ENCODE peak calls at places on chromosomes 2 and 18, in six cellular contexts. One of them, this sample, is unnamed.

GRCh38 chr2:236015171-236015570 is 153.0 kb downstream of the GBX2 start:
- DNase-seq in body of pancreas: no peak
- DNase-seq in neuronal stem cell: no peak
- DNase-seq in CD4-positive, alpha-beta memory T cell: no peak
- DNase-seq in esophagus squamous epithelium: no peak
- DNase-seq in stomach: no peak
- DNase-seq in this sample: no peak

GRCh38 chr18:33720133-33720532 is 142.1 kb downstream of the ASXL3 start:
- DNase-seq in CD4-positive, alpha-beta memory T cell: no peak
- DNase-seq in esophagus squamous epithelium: no peak
- DNase-seq in body of pancreas: no peak
- DNase-seq in neuronal stem cell: no peak
- DNase-seq in stomach: no peak
- DNase-seq in this sample: no peak

GRCh38 chr18:45687617-45688016 is 36.4 kb upstream of the SLC14A1 start:
- DNase-seq in body of pancreas: no peak
- DNase-seq in neuronal stem cell: no peak
- DNase-seq in stomach: no peak
- DNase-seq in esophagus squamous epithelium: no peak
- DNase-seq in CD4-positive, alpha-beta memory T cell: no peak
- DNase-seq in this sample: no peak

GRCh38 chr18:44974174-44974573 is 293.5 kb downstream of the SETBP1 start:
- DNase-seq in body of pancreas: no peak
- DNase-seq in esophagus squamous epithelium: no peak
- DNase-seq in CD4-positive, alpha-beta memory T cell: no peak
- DNase-seq in stomach: no peak
- DNase-seq in neuronal stem cell: no peak
- DNase-seq in this sample: no peak

GRCh38 chr2:233349005-233349998 is 5.0 kb upstream of the DGKD start:
- DNase-seq in CD4-positive, alpha-beta memory T cell: no peak
- DNase-seq in esophagus squamous epithelium: no peak
- DNase-seq in body of pancreas: no peak
- DNase-seq in stomach: peak; percentile 48
- DNase-seq in neuronal stem cell: no peak
- DNase-seq in this sample: no peak

GRCh38 chr2:198337368-198337767 is 533.0 kb downstream of the PLCL1 start:
- DNase-seq in CD4-positive, alpha-beta memory T cell: no peak
- DNase-seq in esophagus squamous epithelium: no peak
- DNase-seq in neuronal stem cell: no peak
- DNase-seq in stomach: no peak
- DNase-seq in body of pancreas: no peak
- DNase-seq in this sample: no peak

GRCh38 chr2:150472122-150472899 is 15.2 kb downstream of the RND3 start:
- DNase-seq in neuronal stem cell: no peak
- DNase-seq in CD4-positive, alpha-beta memory T cell: no peak
- DNase-seq in stomach: peak; percentile 39
- DNase-seq in body of pancreas: no peak
- DNase-seq in esophagus squamous epithelium: no peak
- DNase-seq in this sample: no peak

GRCh38 chr18:8726281-8726680 is 20.9 kb downstream of the MTCL1 start:
- DNase-seq in CD4-positive, alpha-beta memory T cell: no peak
- DNase-seq in stomach: no peak
- DNase-seq in body of pancreas: no peak
- DNase-seq in neuronal stem cell: no peak
- DNase-seq in esophagus squamous epithelium: no peak
- DNase-seq in this sample: no peak

GRCh38 chr2:70931376-70932000 is 4.2 kb upstream of the ATP6V1B1 start:
- DNase-seq in CD4-positive, alpha-beta memory T cell: no peak
- DNase-seq in stomach: no peak
- DNase-seq in body of pancreas: peak; percentile 7
- DNase-seq in esophagus squamous epithelium: no peak
- DNase-seq in neuronal stem cell: no peak
- DNase-seq in this sample: no peak

GRCh38 chr18:35458677-35459441 is 38.9 kb downstream of the INO80C start:
- DNase-seq in CD4-positive, alpha-beta memory T cell: no peak
- DNase-seq in stomach: peak; percentile 55
- DNase-seq in esophagus squamous epithelium: no peak
- DNase-seq in body of pancreas: peak; percentile 25
- DNase-seq in neuronal stem cell: no peak
- DNase-seq in this sample: peak; percentile 75

GRCh38 chr2:224983719-224984388 is 58.4 kb downstream of the DOCK10 start:
- DNase-seq in neuronal stem cell: no peak
- DNase-seq in body of pancreas: no peak
- DNase-seq in CD4-positive, alpha-beta memory T cell: no peak
- DNase-seq in esophagus squamous epithelium: no peak
- DNase-seq in stomach: no peak
- DNase-seq in this sample: no peak

GRCh38 chr2:66919286-66919685 is 477.8 kb upstream of the ETAA1 start:
- DNase-seq in stomach: no peak
- DNase-seq in CD4-positive, alpha-beta memory T cell: no peak
- DNase-seq in esophagus squamous epithelium: no peak
- DNase-seq in body of pancreas: no peak
- DNase-seq in neuronal stem cell: no peak
- DNase-seq in this sample: no peak

GRCh38 chr2:239774933-239775622 is 250.1 kb downstream of the NDUFA10 start:
- DNase-seq in body of pancreas: no peak
- DNase-seq in esophagus squamous epithelium: no peak
- DNase-seq in CD4-positive, alpha-beta memory T cell: no peak
- DNase-seq in neuronal stem cell: no peak
- DNase-seq in stomach: peak; percentile 17
- DNase-seq in this sample: peak; percentile 19

GRCh38 chr2:220034356-220035121 is 407.1 kb downstream of the SLC4A3 start:
- DNase-seq in esophagus squamous epithelium: no peak
- DNase-seq in body of pancreas: no peak
- DNase-seq in stomach: no peak
- DNase-seq in CD4-positive, alpha-beta memory T cell: no peak
- DNase-seq in neuronal stem cell: no peak
- DNase-seq in this sample: no peak

GRCh38 chr2:158034198-158034831 is 67.4 kb upstream of the UPP2 start:
- DNase-seq in body of pancreas: peak; percentile 59
- DNase-seq in neuronal stem cell: peak; percentile 54
- DNase-seq in esophagus squamous epithelium: no peak
- DNase-seq in CD4-positive, alpha-beta memory T cell: no peak
- DNase-seq in stomach: peak; percentile 59
- DNase-seq in this sample: no peak

GRCh38 chr2:165863816-165864221 is 69.8 kb upstream of the GALNT3 start:
- DNase-seq in esophagus squamous epithelium: no peak
- DNase-seq in neuronal stem cell: no peak
- DNase-seq in CD4-positive, alpha-beta memory T cell: no peak
- DNase-seq in stomach: no peak
- DNase-seq in body of pancreas: no peak
- DNase-seq in this sample: no peak

GRCh38 chr2:98683728-98684127 is 47.2 kb downstream of the MGAT4A start:
- DNase-seq in stomach: no peak
- DNase-seq in CD4-positive, alpha-beta memory T cell: no peak
- DNase-seq in body of pancreas: no peak
- DNase-seq in neuronal stem cell: no peak
- DNase-seq in esophagus squamous epithelium: no peak
- DNase-seq in this sample: no peak

GRCh38 chr2:120526047-120526562 is 180.2 kb downstream of the INHBB start:
- DNase-seq in CD4-positive, alpha-beta memory T cell: no peak
- DNase-seq in esophagus squamous epithelium: no peak
- DNase-seq in body of pancreas: no peak
- DNase-seq in neuronal stem cell: no peak
- DNase-seq in stomach: no peak
- DNase-seq in this sample: peak; percentile 76

GRCh38 chr2:8102470-8102869 is 579.4 kb upstream of the ID2 start:
- DNase-seq in stomach: no peak
- DNase-seq in neuronal stem cell: no peak
- DNase-seq in CD4-positive, alpha-beta memory T cell: no peak
- DNase-seq in body of pancreas: no peak
- DNase-seq in esophagus squamous epithelium: no peak
- DNase-seq in this sample: no peak
- H3K27ac ChIP-seq in stomach: no peak overlapping the region
- H3K27ac ChIP-seq in neuronal stem cell: no peak overlapping the region
- H3K27ac ChIP-seq in CD4-positive, alpha-beta memory T cell: no peak overlapping the region
- H3K27ac ChIP-seq in body of pancreas: no peak overlapping the region
- H3K27ac ChIP-seq in esophagus squamous epithelium: no peak overlapping the region
- H3K27ac ChIP-seq in this sample: no peak overlapping the region

GRCh38 chr18:75204978-75205759 is 3.8 kb downstream of the PTGR3 start:
- DNase-seq in esophagus squamous epithelium: no peak
- DNase-seq in stomach: no peak
- DNase-seq in body of pancreas: no peak
- DNase-seq in neuronal stem cell: peak; percentile 17
- DNase-seq in CD4-positive, alpha-beta memory T cell: no peak
- DNase-seq in this sample: no peak

GRCh38 chr18:75202976-75203375 is 6.0 kb downstream of the PTGR3 start:
- DNase-seq in CD4-positive, alpha-beta memory T cell: no peak
- DNase-seq in stomach: no peak
- DNase-seq in esophagus squamous epithelium: no peak
- DNase-seq in body of pancreas: no peak
- DNase-seq in neuronal stem cell: no peak
- DNase-seq in this sample: no peak

GRCh38 chr18:75205760-75206109 is 3.2 kb downstream of the PTGR3 start:
- DNase-seq in esophagus squamous epithelium: no peak
- DNase-seq in neuronal stem cell: peak; percentile 23
- DNase-seq in body of pancreas: no peak
- DNase-seq in CD4-positive, alpha-beta memory T cell: no peak
- DNase-seq in stomach: no peak
- DNase-seq in this sample: no peak

GRCh38 chr18:75203456-75204261 is 5.3 kb downstream of the PTGR3 start:
- DNase-seq in CD4-positive, alpha-beta memory T cell: no peak
- DNase-seq in stomach: no peak
- DNase-seq in body of pancreas: peak; percentile 41
- DNase-seq in esophagus squamous epithelium: no peak
- DNase-seq in neuronal stem cell: no peak
- DNase-seq in this sample: no peak

DNA sequence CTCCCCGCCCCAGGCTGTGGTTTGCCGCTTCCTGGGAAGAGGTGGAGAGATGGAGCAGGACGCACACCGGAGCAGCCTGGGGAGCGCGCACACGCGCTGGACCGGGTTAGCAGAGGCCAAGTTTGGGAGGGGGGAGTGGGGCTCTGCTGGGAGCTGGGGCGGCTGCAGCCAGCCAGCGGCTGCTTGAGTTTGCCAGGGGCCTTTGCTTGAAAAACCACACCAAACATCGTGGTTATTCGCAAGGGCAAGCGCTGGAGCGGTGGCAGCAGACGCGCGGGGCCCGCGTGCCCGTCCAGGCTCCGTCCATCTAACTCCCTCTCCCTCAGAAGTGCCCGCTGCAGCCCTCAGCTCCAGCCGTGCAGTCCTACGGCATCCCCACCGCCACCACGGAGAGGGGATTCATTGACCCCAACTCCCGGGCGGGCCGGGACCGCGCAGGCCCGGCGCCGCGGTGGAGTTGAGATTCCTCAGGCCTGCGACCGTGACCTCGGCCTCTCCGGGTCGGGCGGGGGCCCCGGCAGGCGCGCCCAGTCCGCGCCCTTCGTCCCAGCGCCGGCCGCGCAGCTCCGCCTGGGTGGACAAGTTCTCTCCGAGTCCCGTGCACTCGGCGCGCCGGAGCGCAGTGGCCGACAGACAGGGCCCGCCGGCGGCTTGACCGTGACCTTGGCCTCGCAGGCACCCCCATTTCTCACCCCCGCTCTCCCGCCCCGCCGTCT is 4.5 kb downstream of the PTGR3 start:
- DNase-seq in CD4-positive, alpha-beta memory T cell: no peak
- DNase-seq in body of pancreas: no peak
- DNase-seq in esophagus squamous epithelium: no peak
- DNase-seq in neuronal stem cell: peak; percentile 37
- DNase-seq in stomach: no peak
- DNase-seq in this sample: no peak
- H3K4me1 ChIP-seq in CD4-positive, alpha-beta memory T cell: peaks cover 40% of the 10 kb centered on the region
- H3K4me1 ChIP-seq in body of pancreas: peaks cover 77% of the 10 kb centered on the region
- H3K4me1 ChIP-seq in esophagus squamous epithelium: peaks cover 23% of the 10 kb centered on the region
- H3K4me1 ChIP-seq in neuronal stem cell: peaks cover 11% of the 10 kb centered on the region
- H3K4me1 ChIP-seq in stomach: peaks cover 81% of the 10 kb centered on the region
- H3K4me1 ChIP-seq in this sample: no peaks in the 10 kb centered on the region

DNA sequence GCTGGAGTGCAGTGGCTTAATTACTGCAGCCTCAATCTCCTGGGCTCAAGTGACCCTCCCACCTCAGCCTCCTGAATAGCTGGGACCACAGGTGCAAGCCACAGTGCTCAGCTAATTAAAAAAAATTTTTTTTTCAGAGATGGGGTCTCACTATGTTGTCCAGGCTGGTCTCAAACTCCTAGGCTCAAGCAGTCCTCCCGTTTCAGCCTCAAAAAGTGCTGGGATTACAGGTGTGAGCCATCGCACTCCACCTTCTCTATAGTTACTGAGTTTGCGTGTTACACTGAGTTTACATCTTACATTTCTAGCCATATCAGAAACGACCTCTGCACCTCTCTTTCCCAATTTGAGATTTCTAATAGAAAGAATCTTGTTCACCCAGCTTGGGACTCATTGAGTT is 53.6 kb upstream of the EML4 start:
- DNase-seq in CD4-positive, alpha-beta memory T cell: no peak
- DNase-seq in esophagus squamous epithelium: no peak
- DNase-seq in neuronal stem cell: no peak
- DNase-seq in stomach: no peak
- DNase-seq in body of pancreas: no peak
- DNase-seq in this sample: no peak
- H3K27ac ChIP-seq in CD4-positive, alpha-beta memory T cell: no peak overlapping the region
- H3K27ac ChIP-seq in esophagus squamous epithelium: no peak overlapping the region
- H3K27ac ChIP-seq in neuronal stem cell: no peak overlapping the region
- H3K27ac ChIP-seq in stomach: no peak overlapping the region
- H3K27ac ChIP-seq in body of pancreas: no peak overlapping the region
- H3K27ac ChIP-seq in this sample: no peak overlapping the region

DNA sequence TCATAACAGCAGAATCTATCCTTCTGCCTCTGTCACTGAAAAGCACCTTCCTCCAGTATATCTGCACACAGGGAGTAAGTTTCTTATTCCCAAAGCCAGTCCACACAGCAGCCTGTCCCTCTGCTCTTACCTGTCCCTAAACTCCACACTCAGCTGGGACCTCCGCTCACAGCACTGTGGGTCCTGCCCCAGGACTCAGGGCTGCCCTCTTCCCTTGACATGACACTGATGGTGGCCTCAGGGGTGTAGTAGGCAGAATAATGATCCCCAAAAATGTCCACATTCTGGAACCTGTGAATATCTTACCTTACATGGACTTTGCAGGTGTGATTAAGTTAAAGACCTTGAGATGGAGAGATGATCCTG is 39.7 kb upstream of the EML4 start:
- DNase-seq in esophagus squamous epithelium: no peak
- DNase-seq in stomach: no peak
- DNase-seq in neuronal stem cell: no peak
- DNase-seq in body of pancreas: no peak
- DNase-seq in CD4-positive, alpha-beta memory T cell: no peak
- DNase-seq in this sample: no peak
- H3K4me1 ChIP-seq in esophagus squamous epithelium: peaks cover 43% of the 10 kb centered on the region
- H3K4me1 ChIP-seq in stomach: peaks cover 77% of the 10 kb centered on the region
- H3K4me1 ChIP-seq in neuronal stem cell: peaks cover 17% of the 10 kb centered on the region
- H3K4me1 ChIP-seq in body of pancreas: peaks cover 16% of the 10 kb centered on the region
- H3K4me1 ChIP-seq in CD4-positive, alpha-beta memory T cell: peaks cover 99% of the 10 kb centered on the region
- H3K4me1 ChIP-seq in this sample: no peaks in the 10 kb centered on the region

DNA sequence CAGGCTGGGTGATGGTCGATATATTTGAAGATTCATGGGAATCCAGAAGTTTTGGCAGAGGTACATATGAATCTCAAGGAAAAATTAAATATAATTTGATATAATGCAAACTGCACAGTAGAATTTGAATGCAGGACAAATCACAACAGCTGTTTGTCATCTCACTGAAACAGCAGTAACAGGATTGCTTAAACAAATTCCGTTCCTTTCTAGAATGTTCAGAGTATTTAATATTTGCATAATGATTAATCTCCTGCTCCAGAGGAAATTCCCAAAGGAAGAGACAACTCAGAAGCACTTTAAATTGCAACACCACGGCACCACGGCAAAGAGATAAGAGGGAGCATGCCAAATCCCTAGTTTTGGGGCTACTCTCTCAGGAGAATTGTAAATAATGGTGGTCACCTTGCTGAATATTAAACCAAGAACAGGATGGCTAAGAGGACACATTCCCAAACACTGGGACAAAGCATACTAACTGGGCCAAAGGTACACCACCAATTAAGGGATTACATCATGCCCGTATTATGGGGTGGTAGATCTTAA is 67.8 kb upstream of the MAP4K3 start:
- DNase-seq in neuronal stem cell: no peak
- DNase-seq in stomach: no peak
- DNase-seq in CD4-positive, alpha-beta memory T cell: no peak
- DNase-seq in body of pancreas: no peak
- DNase-seq in esophagus squamous epithelium: no peak
- DNase-seq in this sample: no peak
- H3K27ac ChIP-seq in neuronal stem cell: no peak overlapping the region
- H3K27ac ChIP-seq in stomach: peak overlapping the region; percentile 78
- H3K27ac ChIP-seq in CD4-positive, alpha-beta memory T cell: no peak overlapping the region
- H3K27ac ChIP-seq in body of pancreas: peak overlapping the region; percentile 75
- H3K27ac ChIP-seq in esophagus squamous epithelium: peak overlapping the region; percentile 60
- H3K27ac ChIP-seq in this sample: peak overlapping the region; percentile 36

This sample was measured in aorta.